ENCODE peak calls at places on chromosomes 16 and 17, in five cellular contexts. J is AG04450, X is GM13976, N is OCI-LY7, W is fibroblast of pulmonary artery. T is an unnamed sample.

GRCh38 chr17:80882323-80882722 is 109.3 kb upstream of the CHMP6 start:
- DNase-seq in J (no peak), N (no peak), X (no peak), W (no peak), T (no peak)

GRCh38 chr16:67516296-67517177 is 12.1 kb upstream of the RIPOR1 start:
- DNase-seq in W (peak), J (no peak), X (no peak), N (no peak), T (no peak)

GRCh38 chr17:5785867-5786509 is 201.7 kb upstream of the NLRP1 start:
- DNase-seq in J (peak), N (peak), X (peak), W (peak), T (peak)

GRCh38 chr16:27315333-27316037 is 1.7 kb downstream of the IL4R start:
- DNase-seq in W (peak), J (no peak), X (no peak), N (peak), T (peak)

GRCh38 chr16:4646773-4647660 is 22.4 kb downstream of the MGRN1 start:
- DNase-seq in X (no peak), W (no peak), J (no peak), N (no peak), T (no peak)

GRCh38 chr17:58208344-58208743 is 10.7 kb downstream of the MKS1 start:
- DNase-seq in X (no peak), J (no peak), N (no peak), W (no peak), T (no peak)

GRCh38 chr17:29569245-29569950 is 897 bp downstream of the TP53I13 start:
- DNase-seq in X (no peak), W (no peak), J (no peak), N (no peak), T (no peak)

GRCh38 chr17:62974788-62975586 is 9.0 kb downstream of the TANC2 start:
- DNase-seq in W (no peak), N (no peak), J (no peak), X (no peak), T (no peak)

GRCh38 chr17:80297996-80298560 is 37.4 kb downstream of the RNF213 start:
- DNase-seq in N (no peak), X (no peak), W (no peak), J (no peak), T (no peak)

GRCh38 chr16:56787185-56787584 is 57.3 kb downstream of the NUP93 start:
- DNase-seq in X (no peak), J (no peak), W (no peak), N (no peak), T (no peak)

GRCh38 chr17:76575570-76575969 is 10.1 kb downstream of the ST6GALNAC2 start:
- DNase-seq in J (no peak), N (no peak), X (no peak), W (no peak), T (no peak)

GRCh38 chr16:11138769-11139623 is 117.0 kb downstream of the SOCS1 start:
- DNase-seq in J (no peak), W (peak), X (no peak), N (no peak), T (no peak)

GRCh38 chr17:38616361-38616760 is 10.6 kb upstream of the SRCIN1 start:
- DNase-seq in N (no peak), W (no peak), J (no peak), X (no peak), T (no peak)

DNA sequence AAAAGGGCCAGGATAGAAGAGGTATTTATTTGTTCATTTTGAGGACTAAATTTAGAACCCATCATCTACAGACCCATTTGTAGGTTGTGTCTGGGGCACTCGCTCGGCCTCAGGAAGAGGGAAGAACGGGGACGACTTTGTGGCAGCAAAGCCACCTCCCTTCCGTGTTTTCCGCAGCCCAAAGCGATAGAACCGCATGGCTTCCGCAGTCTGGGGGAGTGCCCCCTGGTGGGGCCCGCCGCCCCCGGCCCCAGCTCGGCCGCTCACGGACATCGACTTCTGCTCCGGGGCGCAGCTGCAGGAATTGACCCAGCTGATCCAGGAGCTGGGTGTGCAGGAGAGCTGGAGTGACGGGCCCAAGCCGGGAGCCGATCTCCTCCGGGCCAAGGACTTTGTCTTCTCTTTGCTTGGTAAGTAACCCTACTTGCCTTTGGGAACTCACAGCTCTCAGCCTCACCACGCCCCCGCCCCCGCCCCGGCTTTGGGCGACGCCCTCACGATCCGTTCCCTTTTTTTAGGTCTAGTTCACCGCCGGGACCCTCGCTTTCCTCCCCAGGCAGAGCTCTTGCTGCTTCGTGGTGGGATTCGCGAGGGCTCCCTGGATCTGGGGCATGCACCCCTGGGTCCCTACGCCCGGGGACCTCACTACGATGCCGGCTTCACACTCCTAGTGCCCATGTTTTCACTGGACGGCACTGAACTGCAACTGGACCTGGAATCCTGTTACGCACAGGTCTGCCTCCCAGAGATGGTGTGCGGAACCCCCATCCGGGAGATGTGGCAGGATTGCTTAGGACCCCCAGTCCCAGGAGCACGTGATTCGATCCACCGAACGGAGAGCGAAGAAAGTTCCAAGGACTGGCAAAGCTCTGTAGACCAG is 681 bp downstream of the TMEM102 start:
- DNase-seq in X (peak), J (no peak), N (peak), W (no peak), T (no peak)
- TF ChIP-seq CTCF in X (peak), J (peak), N (peak), W (no peak), T (peak)

GRCh38 chr17:1906622-1907021 is 76.8 kb downstream of the RPA1 start:
- DNase-seq in W (no peak), J (no peak), X (no peak), N (no peak), T (no peak)
- TF ChIP-seq CTCF in W (no peak), J (no peak), X (no peak), N (no peak), T (no peak)

GRCh38 chr17:48500435-48501426 is 30.1 kb downstream of the HOXB1 start:
- DNase-seq in N (no peak), W (peak), J (no peak), X (no peak), T (no peak)
- TF ChIP-seq CTCF in N (no peak), W (no peak), J (peak), X (no peak), T (no peak)

GRCh38 chr17:55053855-55054254 is 85.3 kb downstream of the STXBP4 start:
- DNase-seq in J (no peak), X (no peak), N (peak), W (peak), T (no peak)
- TF ChIP-seq CTCF in J (peak), X (no peak), N (peak), W (peak), T (peak)

DNA sequence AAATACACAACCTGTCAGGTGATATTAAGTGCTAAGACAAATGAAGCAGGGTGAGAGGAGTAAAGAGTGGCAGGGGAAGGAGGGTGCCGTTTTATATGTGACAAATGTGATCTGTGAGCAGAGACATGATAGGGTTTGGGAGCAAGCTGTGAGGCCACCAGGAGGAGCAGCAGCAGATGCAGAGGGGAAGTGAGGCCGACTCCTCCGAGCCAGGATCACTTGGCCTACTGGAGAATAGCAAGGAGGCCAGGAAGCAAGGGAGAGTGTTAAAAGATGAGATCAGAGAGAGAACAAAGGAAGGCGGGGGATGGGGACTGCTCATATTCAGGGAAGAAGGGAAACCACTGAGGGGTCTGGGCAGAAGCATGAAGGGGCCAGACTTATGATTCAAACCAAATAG is 129.4 kb downstream of the TANGO6 start:
- DNase-seq in W (peak), X (no peak), J (peak), N (no peak), T (no peak)
- TF ChIP-seq CTCF in W (peak), X (no peak), J (peak), N (no peak), T (no peak)

GRCh38 chr17:45641541-45641940 is 142.6 kb upstream of the CRHR1 start:
- DNase-seq in X (no peak), J (no peak), W (no peak), N (no peak), T (no peak)
- TF ChIP-seq CTCF in X (no peak), J (no peak), W (no peak), N (no peak), T (no peak)

GRCh38 chr16:2074071-2074470 is 26.3 kb downstream of the TSC2 start:
- DNase-seq in N (no peak), J (no peak), W (no peak), X (no peak), T (no peak)

GRCh38 chr16:2070576-2071453 is 23.0 kb downstream of the TSC2 start:
- DNase-seq in J (no peak), W (no peak), N (no peak), X (no peak), T (no peak)

GRCh38 chr16:2075631-2076030 is 27.8 kb downstream of the TSC2 start:
- DNase-seq in N (no peak), W (no peak), X (no peak), J (no peak), T (no peak)

GRCh38 chr16:2072926-2073325 is 25.1 kb downstream of the TSC2 start:
- DNase-seq in J (no peak), W (no peak), N (no peak), X (no peak), T (no peak)

GRCh38 chr16:2071454-2072263 is 23.9 kb downstream of the TSC2 start:
- DNase-seq in N (no peak), J (no peak), W (no peak), X (no peak), T (no peak)
- TF ChIP-seq CTCF in N (no peak), J (no peak), W (no peak), X (no peak), T (no peak)

DNA sequence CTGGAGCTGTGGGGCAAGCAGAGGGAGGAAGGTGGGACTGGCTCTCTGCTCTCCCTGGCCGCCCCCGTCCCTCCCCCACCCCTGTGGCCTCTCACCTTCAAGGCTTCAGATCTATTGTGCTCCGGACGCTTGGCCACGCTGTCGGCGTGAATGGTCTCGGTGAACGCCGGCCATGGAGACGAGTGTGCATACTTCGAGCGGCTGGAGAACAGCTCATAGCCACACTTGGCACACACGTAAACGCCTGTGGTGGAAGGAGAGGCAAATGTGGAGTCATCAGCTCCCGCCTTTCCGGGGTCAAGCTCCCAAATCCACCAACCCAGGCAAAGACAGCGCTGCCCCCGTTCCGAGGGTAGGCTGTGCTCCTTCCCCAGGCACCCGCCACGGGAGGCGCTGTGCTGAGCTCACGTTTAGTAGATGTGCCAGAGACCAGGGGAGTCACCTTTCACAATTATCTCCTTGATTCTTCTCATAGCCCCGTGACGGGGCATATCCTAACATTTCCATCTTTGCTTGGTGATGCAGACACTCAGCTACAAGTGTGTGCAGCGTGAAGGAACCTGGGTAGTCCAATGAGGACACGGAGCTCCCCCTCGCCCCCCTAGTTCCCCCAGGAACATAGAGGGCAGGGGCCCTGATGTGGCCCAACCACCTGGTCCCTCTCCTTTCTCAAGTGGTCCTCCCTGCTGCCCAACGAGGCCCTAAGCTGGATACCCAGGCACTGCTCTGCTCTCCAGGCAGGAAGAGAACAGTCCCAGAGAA is 1.7 kb downstream of the MSRB1 start:
- DNase-seq in N (peak), X (no peak), J (no peak), W (no peak), T (no peak)
- TF ChIP-seq CTCF in N (peak), X (no peak), J (no peak), W (no peak), T (no peak)

GRCh38 chr17:68290268-68290954 is 516 bp downstream of the SLC16A6 start:
- DNase-seq in X (peak), W (no peak), N (peak), J (no peak), T (peak)
- TF ChIP-seq CTCF in X (no peak), W (no peak), N (no peak), J (no peak), T (no peak)